ENCODE peak calls at places on chromosomes 6 and 20, in eight cellular contexts. S is upper lobe of right lung, O is breast epithelium, Z is HepG2, X is neural crest cell, V is cardiac fibroblast, Y is brain microvascular endothelial cell, A is coronary artery. R is an unnamed sample.

GRCh38 chr6:113315068-113315467 is 542.1 kb upstream of the MARCKS start:
- DNase-seq in S (no peak), Z (no peak), Y (no peak), V (peak), A (no peak), X (no peak), O (no peak), R (no peak)

GRCh38 chr6:126040826-126041225 is 54.5 kb downstream of the TRMT11 start:
- DNase-seq in X (no peak), A (no peak), Y (peak), Z (peak), V (peak), S (no peak), O (no peak), R (no peak)

GRCh38 chr6:127110712-127111111 is 7.8 kb upstream of the RSPO3 start:
- DNase-seq in Y (no peak), S (no peak), V (no peak), O (no peak), A (no peak), X (no peak), Z (no peak), R (no peak)

GRCh38 chr6:5782783-5783567 is 223.8 kb downstream of the NRN1 start:
- DNase-seq in V (no peak), X (no peak), Y (no peak), A (peak), S (no peak), O (no peak), Z (peak), R (no peak)

GRCh38 chr20:1362484-1362883 is 30.4 kb downstream of the FKBP1A start:
- DNase-seq in X (no peak), V (no peak), Y (no peak), S (no peak), Z (no peak), O (no peak), A (no peak), R (no peak)

GRCh38 chr6:132220800-132221199 is 180.5 kb downstream of the MOXD1 start:
- DNase-seq in S (no peak), Y (no peak), V (no peak), Z (no peak), X (no peak), O (no peak), A (no peak), R (no peak)

GRCh38 chr20:64052326-64052722 is 2.9 kb upstream of the SOX18 start:
- DNase-seq in Z (no peak), O (no peak), A (no peak), Y (no peak), S (no peak), X (no peak), V (no peak), R (no peak)

GRCh38 chr6:4585682-4586468 is 190.3 kb upstream of the CDYL start:
- DNase-seq in X (no peak), S (no peak), Y (no peak), O (no peak), A (no peak), V (no peak), Z (no peak), R (no peak)

GRCh38 chr6:166460473-166461437 is 78.0 kb upstream of the MPC1 start:
- DNase-seq in V (no peak), X (no peak), Y (no peak), A (no peak), Z (no peak), O (no peak), S (peak), R (no peak)

GRCh38 chr6:42547407-42548329 is 16.2 kb upstream of the UBR2 start:
- DNase-seq in X (peak), Z (peak), A (peak), S (peak), O (peak), Y (peak), V (peak), R (peak)

GRCh38 chr6:5135783-5136376 is 50.7 kb downstream of the PPP1R3G start:
- DNase-seq in Z (peak), X (peak), O (no peak), V (peak), Y (peak), S (no peak), A (no peak), R (no peak)

GRCh38 chr6:110646951-110647910 is 168.0 kb downstream of the CDK19 start:
- DNase-seq in Z (no peak), S (no peak), A (no peak), Y (no peak), V (no peak), X (no peak), O (no peak), R (no peak)
- TF ChIP-seq CTCF in Z (peak), S (peak), A (no peak), Y (peak), V (peak), X (peak), O (no peak), R (peak)

DNA sequence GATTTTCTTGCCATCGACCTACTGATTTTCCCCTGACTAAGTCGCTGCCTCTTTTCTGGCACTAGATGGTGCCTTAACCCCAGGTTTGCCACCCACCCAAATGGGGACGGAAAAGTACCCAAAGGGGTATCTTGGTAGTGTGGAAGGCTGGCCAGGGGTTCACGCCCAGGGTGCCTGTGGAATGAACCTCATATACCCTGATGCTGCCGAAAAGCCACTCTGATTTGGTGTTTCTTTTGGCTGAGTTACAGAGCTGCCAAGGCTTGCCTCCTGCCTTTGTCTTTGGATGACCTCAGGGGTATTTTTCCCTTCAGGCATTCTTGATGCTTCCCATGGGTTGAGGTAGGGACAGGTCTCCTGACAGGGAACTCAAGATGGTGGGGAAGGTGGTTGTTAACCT is 78.1 kb downstream of the MAP3K7 start:
- DNase-seq in A (no peak), Y (no peak), S (no peak), X (no peak), Z (no peak), V (no peak), O (no peak), R (no peak)
- TF ChIP-seq CTCF in A (no peak), Y (no peak), S (no peak), X (no peak), Z (peak), V (no peak), O (no peak), R (no peak)

DNA sequence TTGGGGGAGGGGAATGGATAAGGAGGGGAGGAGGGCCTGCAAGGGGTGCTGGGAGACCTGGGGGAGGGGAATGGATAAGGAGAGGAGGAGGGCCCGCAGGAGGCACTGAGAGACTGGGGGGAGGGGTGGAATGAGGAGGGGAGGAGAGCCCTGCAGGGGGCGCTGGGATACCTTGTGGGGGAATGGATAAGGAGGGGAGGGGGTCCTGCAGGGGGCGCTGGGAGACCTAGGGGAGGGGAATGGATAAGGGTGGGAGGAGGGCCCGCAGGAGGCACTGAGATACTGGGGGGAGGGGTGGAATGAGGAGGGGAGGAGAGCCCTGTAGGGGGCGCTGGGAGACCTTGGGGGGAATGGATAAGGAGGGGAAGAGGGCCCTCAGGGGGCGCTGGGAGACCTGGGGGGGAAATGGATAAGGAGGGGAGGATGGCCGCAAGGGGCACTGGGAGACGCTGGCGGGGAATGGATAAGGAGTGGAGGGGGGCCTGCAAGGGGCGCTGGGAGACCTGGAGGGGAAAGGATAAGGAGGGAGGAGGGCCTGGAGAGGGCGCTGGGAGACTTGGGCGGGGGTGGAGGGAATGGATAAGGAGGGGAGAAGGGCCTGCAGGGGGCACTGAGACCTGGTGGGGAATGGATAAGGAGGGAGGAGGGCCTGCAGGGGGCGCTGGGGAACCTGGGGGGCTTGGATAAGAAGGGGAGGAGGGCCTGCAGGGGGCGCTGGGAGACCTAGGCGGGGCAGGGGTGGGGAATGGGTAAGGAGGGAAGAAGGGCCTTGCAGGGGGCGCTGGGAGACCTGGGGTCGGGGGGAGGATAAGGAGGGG is 1.3 kb upstream of the CTCFL start:
- DNase-seq in S (no peak), Y (no peak), X (no peak), V (no peak), A (no peak), Z (peak), O (no peak), R (no peak)
- TF ChIP-seq CTCF in S (no peak), Y (peak), X (no peak), V (no peak), A (no peak), Z (peak), O (no peak), R (no peak)

GRCh38 chr6:100271202-100271601 is 193.5 kb downstream of the SIM1 start:
- DNase-seq in Y (no peak), V (no peak), A (no peak), O (no peak), X (no peak), S (no peak), Z (no peak), R (no peak)

GRCh38 chr6:100267002-100267401 is 197.7 kb downstream of the SIM1 start:
- DNase-seq in O (no peak), X (no peak), V (no peak), Y (no peak), S (no peak), A (no peak), Z (no peak), R (no peak)

GRCh38 chr6:100267721-100268123 is 197.0 kb downstream of the SIM1 start:
- DNase-seq in A (no peak), X (no peak), Z (no peak), V (peak), Y (peak), S (no peak), O (no peak), R (no peak)

GRCh38 chr6:100268326-100268725 is 196.4 kb downstream of the SIM1 start:
- DNase-seq in A (no peak), S (no peak), Z (no peak), Y (no peak), V (no peak), X (no peak), O (no peak), R (no peak)

DNA sequence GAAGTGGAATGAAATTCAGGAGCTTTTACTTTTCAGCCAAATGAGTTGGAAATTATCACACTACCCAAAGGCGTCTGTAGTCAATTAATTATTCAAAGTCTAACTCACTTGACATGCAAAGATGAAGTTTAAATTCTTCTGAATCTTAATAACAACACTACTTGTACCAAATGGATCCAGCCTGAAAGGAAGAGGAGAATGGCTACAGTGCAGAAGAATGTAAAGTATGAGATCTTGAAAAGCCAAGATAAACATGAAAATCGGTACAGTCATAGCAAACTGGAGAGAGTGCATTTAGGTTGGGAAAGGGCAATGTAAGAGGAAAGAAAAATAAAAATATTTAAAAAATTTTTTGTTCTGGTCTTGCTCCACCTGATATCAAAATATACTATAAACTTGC is 195.5 kb downstream of the SIM1 start:
- DNase-seq in X (no peak), Y (peak), S (no peak), Z (no peak), O (no peak), A (no peak), V (peak), R (no peak)
- TF ChIP-seq CTCF in X (no peak), Y (no peak), S (no peak), Z (no peak), O (no peak), A (no peak), V (no peak), R (no peak)

GRCh38 chr6:39731565-39731964 is 6.4 kb upstream of the KIF6 start:
- DNase-seq in Y (no peak), O (no peak), S (no peak), A (no peak), Z (no peak), V (no peak), X (no peak), R (no peak)
- TF ChIP-seq CTCF in Y (peak), O (no peak), S (no peak), A (no peak), Z (no peak), V (no peak), X (no peak), R (no peak)

DNA sequence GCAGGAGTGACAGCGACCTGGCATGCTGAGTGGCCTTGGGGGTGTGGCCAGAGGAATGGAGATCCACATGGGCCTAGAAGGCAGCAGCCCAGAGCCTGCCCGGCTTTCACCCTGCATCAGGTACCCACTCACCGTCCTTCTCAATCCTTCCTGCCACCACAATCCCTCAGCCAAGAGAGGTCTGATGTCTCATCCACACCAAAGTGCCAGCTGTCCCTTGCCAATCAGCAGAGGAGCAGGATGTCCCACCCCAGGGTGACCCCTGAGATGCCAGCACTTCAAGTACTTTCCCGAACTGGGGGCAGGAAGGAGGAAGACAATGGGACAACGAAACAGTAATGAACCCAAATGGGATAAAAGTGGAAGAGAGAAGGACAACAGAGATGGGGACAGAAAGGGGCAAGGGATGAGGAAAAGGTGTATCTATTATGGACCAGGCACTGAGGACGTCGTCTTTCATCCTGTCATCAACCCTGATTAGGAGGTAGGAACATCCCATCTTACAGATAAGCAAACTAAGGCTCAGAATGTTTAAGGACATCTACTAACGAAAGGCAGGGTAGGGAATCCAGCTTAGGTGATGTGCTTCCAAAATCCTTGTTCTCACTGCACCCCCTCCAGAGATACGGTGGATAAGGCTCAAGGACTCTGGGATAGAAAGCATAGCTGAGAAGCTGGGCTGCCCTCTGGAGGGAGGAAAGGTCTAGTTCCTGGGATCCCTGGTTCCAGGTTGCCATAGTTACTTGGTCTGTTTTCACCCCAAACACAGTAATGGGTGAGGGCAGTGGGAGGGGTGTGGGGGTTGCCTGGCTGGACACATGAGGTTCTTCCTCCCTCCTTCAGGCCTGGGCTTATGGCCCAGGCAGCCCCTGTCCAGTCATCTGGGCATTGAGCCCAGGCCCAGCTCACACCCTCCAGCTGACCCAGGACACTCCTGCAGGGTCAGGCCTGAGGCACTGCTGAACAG is 4.5 kb upstream of the TNXB start:
- DNase-seq in V (peak), A (peak), O (no peak), S (peak), Z (peak), X (no peak), Y (peak), R (no peak)
- TF ChIP-seq CTCF in V (peak), A (no peak), O (no peak), S (peak), Z (peak), X (no peak), Y (peak), R (no peak)

GRCh38 chr6:121791396-121792315 is 356.2 kb downstream of the GJA1 start:
- DNase-seq in A (no peak), S (no peak), X (no peak), Y (no peak), O (no peak), Z (no peak), V (peak), R (no peak)
- TF ChIP-seq CTCF in A (no peak), S (no peak), X (no peak), Y (peak), O (no peak), Z (no peak), V (peak), R (no peak)

GRCh38 chr6:25050356-25050755 is 114.6 kb upstream of the RIPOR2 start:
- DNase-seq in X (no peak), A (no peak), S (no peak), O (no peak), V (peak), Z (no peak), Y (peak), R (no peak)
- TF ChIP-seq CTCF in X (no peak), A (no peak), S (no peak), O (no peak), V (no peak), Z (no peak), Y (no peak), R (no peak)

DNA sequence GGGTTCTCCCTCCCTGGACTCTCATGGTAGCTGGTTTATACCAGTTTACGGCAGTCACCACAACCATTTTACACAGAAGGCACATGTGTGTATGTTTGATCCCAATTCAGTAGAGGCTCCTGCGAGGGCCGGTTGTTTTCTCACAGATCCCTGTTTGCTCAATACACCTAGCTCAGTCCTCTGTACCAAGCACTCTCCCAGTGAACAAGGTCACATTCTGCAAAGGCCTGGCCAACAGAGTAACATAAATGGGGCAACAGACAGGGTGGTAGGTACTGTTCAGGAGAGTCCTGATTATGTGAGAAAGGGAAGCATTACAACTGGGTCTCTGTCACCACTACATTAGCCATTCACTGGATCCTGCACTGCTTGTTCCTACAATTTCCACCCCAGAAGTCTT is 84.4 kb downstream of the ELOVL5 start:
- DNase-seq in X (no peak), V (no peak), O (no peak), A (no peak), Y (no peak), Z (peak), S (no peak), R (no peak)
- TF ChIP-seq CTCF in X (no peak), V (no peak), O (no peak), A (no peak), Y (no peak), Z (no peak), S (no peak), R (no peak)

R was measured in mesothelial cell of epicardium.